ENCODE peak calls at places on chromosomes 13 and 19, in six cellular contexts. E is body of pancreas, K is breast epithelium, I is testis, X is thoracic aorta, C is AG04450. B is an unnamed sample. For H3K27me3, the result is how much of the 10 kb centered on the place peaks cover.

GRCh38 chr13:39144941-39145533 is 106.8 kb downstream of the NHLRC3 start:
- DNase-seq in E (peak), K (peak), I (peak), X (no peak), C (peak), B (peak)

GRCh38 chr19:13996928-13997636 is 9.0 kb downstream of the RFX1 start:
- DNase-seq in E (no peak), K (no peak), I (no peak), X (no peak), C (no peak), B (no peak)

GRCh38 chr13:49444517-49445395 is 682 bp downstream of the SETDB2 start:
- DNase-seq in E (peak), K (no peak), I (peak), X (no peak), C (no peak), B (peak)

GRCh38 chr13:76216729-76217128 is 580.6 kb downstream of the LMO7 start:
- DNase-seq in E (no peak), K (no peak), I (no peak), X (no peak), C (no peak), B (no peak)

GRCh38 chr13:106110241-106110855 is 425.1 kb downstream of the EFNB2 start:
- DNase-seq in E (no peak), K (no peak), I (no peak), X (no peak), C (no peak), B (no peak)

GRCh38 chr19:11168568-11168967 is 13.0 kb upstream of the SPC24 start:
- DNase-seq in E (no peak), K (no peak), I (no peak), X (no peak), C (peak), B (peak)

GRCh38 chr13:90890435-90890834 is 457.1 kb upstream of the MIR17HG start:
- DNase-seq in E (no peak), K (no peak), I (no peak), X (no peak), C (no peak), B (no peak)

GRCh38 chr19:51002542-51003311 is 1.3 kb upstream of the KLK8 start:
- DNase-seq in E (peak), K (peak), I (peak), X (no peak), C (no peak), B (no peak)

GRCh38 chr13:51453308-51453958 is 597 bp upstream of the INTS6 start:
- DNase-seq in E (no peak), K (no peak), I (peak), X (peak), C (no peak), B (no peak)

GRCh38 chr13:37700887-37701286 is 102.3 kb upstream of the POSTN start:
- DNase-seq in E (no peak), K (no peak), I (no peak), X (no peak), C (no peak), B (no peak)

GRCh38 chr13:105847532-105848295 is 687.7 kb downstream of the EFNB2 start:
- DNase-seq in E (no peak), K (no peak), I (no peak), X (no peak), C (no peak), B (no peak)

GRCh38 chr13:112970552-112971287 is 1.7 kb downstream of the MCF2L start:
- DNase-seq in E (no peak), K (no peak), I (no peak), X (no peak), C (no peak), B (peak)

GRCh38 chr13:112972258-112972657 is 3.2 kb downstream of the MCF2L start:
- DNase-seq in E (no peak), K (no peak), I (no peak), X (no peak), C (no peak), B (no peak)

GRCh38 chr13:112972867-112973576 is 4.0 kb downstream of the MCF2L start:
- DNase-seq in E (no peak), K (no peak), I (no peak), X (no peak), C (no peak), B (no peak)

GRCh38 chr13:112969692-112970338 is 801 bp downstream of the MCF2L start:
- DNase-seq in E (no peak), K (no peak), I (no peak), X (no peak), C (no peak), B (no peak)

GRCh38 chr13:112971288-112971643 is 2.3 kb downstream of the MCF2L start:
- DNase-seq in E (no peak), K (no peak), I (no peak), X (no peak), C (no peak), B (no peak)
- H3K27me3 ChIP-seq in E (under half), K (under half), I (under half), X (under half), C (half or more), B (under half)

DNA sequence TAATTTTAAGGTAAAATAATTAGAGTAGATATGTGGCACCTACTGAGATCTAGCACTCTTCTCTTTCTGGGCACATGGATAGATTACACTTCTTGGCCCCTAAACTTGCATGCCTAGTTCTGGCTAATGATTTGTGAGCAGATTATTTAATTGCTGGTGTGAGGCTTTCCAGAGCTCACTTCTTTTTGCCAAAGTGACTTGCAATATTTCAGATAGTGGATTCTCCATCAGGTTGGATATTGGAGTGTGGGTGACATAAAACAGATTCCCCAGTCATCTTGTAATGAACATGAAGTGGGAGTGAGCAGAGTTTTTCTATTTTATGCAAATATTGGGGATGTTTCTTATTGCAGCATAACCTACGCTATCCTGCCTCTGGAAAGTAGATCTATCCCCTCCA is 247.9 kb downstream of the KLF5 start:
- DNase-seq in E (no peak), K (no peak), I (no peak), X (no peak), C (no peak), B (no peak)
- TF ChIP-seq CTCF in E (no peak), K (no peak), I (no peak), X (no peak), C (no peak), B (no peak)

GRCh38 chr19:32822916-32823746 is 46.4 kb downstream of the SLC7A9 start:
- DNase-seq in E (no peak), K (no peak), I (no peak), X (no peak), C (no peak), B (no peak)
- H3K27me3 ChIP-seq in E (under half), K (under half), I (under half), X (under half), C (under half), B (under half)

DNA sequence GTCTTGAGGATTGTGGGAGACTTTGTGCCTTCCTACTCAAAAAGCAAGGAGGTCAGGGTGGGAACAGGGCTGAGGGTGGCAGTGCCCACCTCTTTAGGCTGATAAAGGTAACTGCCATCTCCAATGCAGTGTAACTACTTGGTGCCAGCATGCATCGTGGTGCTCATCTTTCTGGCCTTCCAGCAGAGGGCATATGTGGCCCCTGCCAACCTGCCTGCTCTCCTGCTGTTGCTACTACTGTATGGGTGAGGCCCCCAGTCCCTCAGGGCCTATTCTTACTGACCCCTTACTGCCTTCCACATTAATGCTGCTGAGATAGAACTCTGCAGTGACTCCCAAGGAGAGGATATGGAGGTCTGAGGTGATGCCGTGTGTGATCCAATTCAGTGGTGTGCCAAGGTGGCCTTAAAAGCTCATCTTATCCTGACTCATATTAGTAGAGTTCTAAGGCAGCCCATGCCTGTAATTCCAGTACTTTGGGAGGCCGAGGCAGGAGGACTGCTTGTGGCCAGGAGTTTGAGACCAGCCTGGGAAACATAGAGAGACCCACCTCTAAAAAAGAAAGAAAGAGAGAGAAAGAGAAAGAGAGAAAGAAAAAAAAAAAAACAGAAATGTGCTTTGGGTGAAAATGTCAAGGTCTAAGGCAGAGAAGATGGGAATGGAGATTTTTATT is 9.6 kb upstream of the ARHGAP45 start:
- DNase-seq in E (no peak), K (no peak), I (no peak), X (no peak), C (no peak), B (no peak)
- TF ChIP-seq CTCF in E (no peak), K (no peak), I (no peak), X (no peak), C (no peak), B (no peak)

GRCh38 chr19:3362217-3362907 is 4.0 kb upstream of the NFIC start:
- DNase-seq in E (no peak), K (no peak), I (no peak), X (no peak), C (no peak), B (no peak)

GRCh38 chr19:3359850-3360493 is 6.4 kb upstream of the NFIC start:
- DNase-seq in E (no peak), K (no peak), I (no peak), X (no peak), C (no peak), B (no peak)

GRCh38 chr19:3363841-3364500 is 2.4 kb upstream of the NFIC start:
- DNase-seq in E (no peak), K (no peak), I (no peak), X (no peak), C (no peak), B (no peak)

GRCh38 chr19:3360494-3361383 is 5.6 kb upstream of the NFIC start:
- DNase-seq in E (peak), K (peak), I (peak), X (no peak), C (no peak), B (no peak)

DNA sequence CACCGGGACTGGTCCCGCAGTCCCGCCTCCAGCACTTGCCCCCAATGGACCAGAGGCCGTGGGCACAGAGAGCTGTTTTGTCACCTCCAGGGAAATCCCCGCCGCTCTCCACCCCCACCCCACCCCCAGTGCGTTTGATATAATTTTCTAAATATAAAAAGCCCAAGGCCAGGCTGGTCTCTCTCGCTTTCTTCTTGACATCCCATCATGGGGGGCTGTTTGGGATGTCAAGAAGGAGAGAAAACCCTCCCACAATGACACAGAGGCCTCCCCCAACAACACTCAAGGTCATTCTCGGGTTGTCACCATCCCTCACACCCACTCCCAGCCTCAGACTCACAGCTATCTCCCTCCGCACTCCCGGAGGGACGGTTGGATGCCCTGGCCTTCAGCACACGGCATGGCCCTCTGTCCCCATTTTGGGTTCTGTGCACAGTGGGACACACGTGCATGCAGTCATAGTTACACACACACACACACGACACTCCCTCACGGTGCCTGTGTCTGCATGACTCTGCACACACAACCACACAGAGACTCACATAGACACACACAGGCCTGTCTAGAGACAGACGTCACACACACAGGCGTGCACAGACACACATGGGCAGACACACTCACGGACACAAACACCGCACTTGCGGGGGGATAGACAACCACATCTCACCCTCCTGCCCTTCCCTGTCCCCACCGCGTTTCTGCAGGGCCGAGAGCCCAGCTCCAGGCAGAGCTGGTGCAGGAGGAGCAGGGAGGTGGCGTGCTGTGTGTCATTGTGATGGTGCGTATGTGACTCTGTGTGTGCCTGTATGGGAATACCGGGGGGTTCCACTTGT is 4.8 kb upstream of the NFIC start:
- DNase-seq in E (no peak), K (no peak), I (peak), X (no peak), C (no peak), B (no peak)
- H3K27me3 ChIP-seq in E (under half), K (under half), I (under half), X (under half), C (under half), B (under half)

GRCh38 chr19:55256562-55257460 is 2.0 kb downstream of the PPP6R1 start:
- DNase-seq in E (no peak), K (no peak), I (peak), X (no peak), C (no peak), B (no peak)

GRCh38 chr19:55259540-55260210 is 858 bp upstream of the PPP6R1 start:
- DNase-seq in E (no peak), K (no peak), I (no peak), X (no peak), C (no peak), B (no peak)

GRCh38 chr19:55258476-55258827 is 365 bp downstream of the PPP6R1 start:
- DNase-seq in E (no peak), K (peak), I (no peak), X (no peak), C (no peak), B (no peak)

GRCh38 chr19:55257461-55258411 is 1.1 kb downstream of the PPP6R1 start:
- DNase-seq in E (no peak), K (no peak), I (peak), X (no peak), C (no peak), B (no peak)

GRCh38 chr19:55258828-55259539 is at the start of gene PPP6R1:
- DNase-seq in E (peak), K (peak), I (peak), X (peak), C (peak), B (peak)
- TF ChIP-seq CTCF in E (no peak), K (no peak), I (no peak), X (no peak), C (no peak), B (no peak)

GRCh38 chr13:111531505-111531904 is 211.1 kb downstream of the TEX29 start:
- DNase-seq in E (peak), K (no peak), I (no peak), X (no peak), C (no peak), B (no peak)
- H3K27me3 ChIP-seq in E (under half), K (under half), I (under half), X (under half), C (under half), B (under half)

DNA sequence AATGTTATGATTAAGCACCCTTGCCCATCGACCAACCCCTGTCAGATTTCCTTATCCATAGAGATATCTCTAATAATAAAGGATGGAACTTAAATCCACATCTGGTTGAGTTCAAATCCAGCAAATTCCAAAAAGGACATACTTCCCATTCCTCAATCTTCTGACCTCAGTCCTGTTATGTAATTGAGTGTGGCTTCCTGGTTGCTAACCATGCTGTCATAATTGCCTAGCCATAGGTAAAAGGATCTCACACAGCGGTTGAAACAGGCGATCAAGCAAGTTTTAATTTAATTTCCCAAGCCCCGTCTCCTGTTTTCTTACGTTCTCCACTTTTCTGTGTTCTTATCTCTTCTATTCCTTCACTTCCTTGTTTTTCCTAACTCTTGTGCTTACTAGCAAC is 550.3 kb downstream of the GPC6 start:
- DNase-seq in E (no peak), K (no peak), I (no peak), X (no peak), C (peak), B (peak)
- TF ChIP-seq CTCF in E (no peak), K (no peak), I (no peak), X (no peak), C (no peak), B (no peak)

GRCh38 chr13:99894835-99895427 is 76.6 kb downstream of the ZIC5 start:
- DNase-seq in E (no peak), K (no peak), I (no peak), X (no peak), C (no peak), B (no peak)

GRCh38 chr13:99895999-99896695 is 75.4 kb downstream of the ZIC5 start:
- DNase-seq in E (no peak), K (no peak), I (no peak), X (no peak), C (no peak), B (no peak)

GRCh38 chr13:99894105-99894504 is 77.5 kb downstream of the ZIC5 start:
- DNase-seq in E (no peak), K (no peak), I (no peak), X (no peak), C (no peak), B (no peak)

GRCh38 chr13:99896712-99897440 is 74.7 kb downstream of the ZIC5 start:
- DNase-seq in E (no peak), K (no peak), I (no peak), X (no peak), C (no peak), B (no peak)

DNA sequence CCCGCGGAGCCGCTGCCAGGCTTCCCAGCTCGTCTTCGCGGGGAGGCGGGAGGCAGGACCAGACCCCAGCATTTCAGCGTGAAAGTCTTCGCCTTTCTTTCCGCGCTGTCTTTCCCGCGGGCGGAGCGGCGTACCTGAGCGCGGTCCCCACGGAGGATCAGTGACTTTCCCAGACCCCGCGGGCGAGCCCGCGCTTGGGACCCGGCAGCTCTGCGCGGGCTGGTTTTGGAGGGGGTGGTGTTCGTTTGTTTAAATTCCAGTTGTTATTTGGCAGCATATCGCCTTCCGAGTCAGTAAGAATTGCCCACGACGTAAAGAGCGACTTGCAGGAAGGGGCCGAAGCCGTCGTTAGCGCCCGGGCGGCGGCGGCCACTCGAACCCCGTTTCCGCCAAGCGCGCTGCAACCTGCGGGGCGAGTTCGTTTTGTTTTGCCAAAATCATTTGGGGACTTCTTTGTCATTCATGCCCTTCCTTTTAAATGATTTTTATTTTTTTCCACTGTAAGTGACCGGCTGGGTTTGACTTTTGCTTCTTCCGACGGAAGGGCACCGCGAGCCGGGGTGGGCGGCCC is 76.1 kb downstream of the ZIC5 start:
- DNase-seq in E (no peak), K (no peak), I (no peak), X (no peak), C (no peak), B (no peak)
- H3K27me3 ChIP-seq in E (under half), K (under half), I (under half), X (under half), C (half or more), B (under half)

GRCh38 chr13:46160474-46161066 is 21.4 kb downstream of the LCP1 start:
- DNase-seq in E (peak), K (no peak), I (no peak), X (no peak), C (peak), B (peak)
- TF ChIP-seq CTCF in E (peak), K (peak), I (peak), X (peak), C (peak), B (peak)

B was measured in BJ.